ENCODE peak calls at places on chromosome 21, in five cellular contexts. C is cardiac muscle cell, Q is BJ, M is pancreas, X is tibial artery. A is an unnamed sample.

GRCh38 chr21:7951854-7952519 is 2569.4 kb upstream of the TPTE start:
- DNase-seq in M (no peak), X (no peak), C (no peak), Q (no peak), A (no peak)

GRCh38 chr21:20875741-20876140 is 122.5 kb upstream of the NCAM2 start:
- DNase-seq in X (no peak), C (peak; percentile 5), M (no peak), Q (no peak), A (no peak)

GRCh38 chr21:27244356-27244755 is 277.5 kb upstream of the ADAMTS5 start:
- DNase-seq in Q (no peak), C (no peak), M (no peak), X (no peak), A (no peak)

GRCh38 chr21:38261851-38262250 is 5.1 kb downstream of the KCNJ15 start:
- DNase-seq in M (no peak), Q (no peak), X (no peak), C (no peak), A (no peak)

GRCh38 chr21:25039461-25040380 is 567.6 kb downstream of the MRPL39 start:
- DNase-seq in C (peak; percentile 27), M (no peak), Q (no peak), X (no peak), A (no peak)

GRCh38 chr21:27569831-27570230 is 602.9 kb upstream of the ADAMTS5 start:
- DNase-seq in Q (no peak), C (no peak), X (no peak), M (no peak), A (no peak)

GRCh38 chr21:43657355-43658093 is 1.8 kb downstream of the HSF2BP start:
- DNase-seq in X (no peak), C (no peak), M (peak; percentile 74), Q (no peak), A (no peak)

GRCh38 chr21:33473344-33473743 is 6.4 kb downstream of the TMEM50B start:
- DNase-seq in X (no peak), M (no peak), C (no peak), Q (no peak), A (no peak)

GRCh38 chr21:43373387-43374227 is 53.3 kb downstream of the SIK1 start:
- DNase-seq in Q (no peak), X (no peak), M (peak; percentile 42), C (no peak), A (no peak)

GRCh38 chr21:25518491-25518911 is 88.8 kb downstream of the MRPL39 start:
- DNase-seq in X (no peak), C (peak; percentile 68), M (no peak), Q (no peak), A (no peak)

GRCh38 chr21:31489014-31489413 is 145.0 kb upstream of the TIAM1 start:
- DNase-seq in C (no peak), X (no peak), Q (no peak), M (no peak), A (no peak)

GRCh38 chr21:20729376-20729775 is 268.8 kb upstream of the NCAM2 start:
- DNase-seq in Q (no peak), M (no peak), C (no peak), X (no peak), A (no peak)

GRCh38 chr21:25366116-25366515 is 241.2 kb downstream of the MRPL39 start:
- DNase-seq in M (no peak), C (no peak), X (no peak), Q (no peak), A (no peak)

GRCh38 chr21:32321480-32321879 is 22.8 kb downstream of the MRAP start:
- DNase-seq in M (no peak), Q (no peak), C (no peak), X (no peak), A (no peak)

GRCh38 chr21:38303300-38303699 is 46.5 kb downstream of the KCNJ15 start:
- DNase-seq in X (peak; percentile 93), M (no peak), Q (peak; percentile 71), C (no peak), A (no peak)

GRCh38 chr21:43364851-43365424 is 62.0 kb downstream of the SIK1 start:
- DNase-seq in C (peak; percentile 29), X (no peak), Q (no peak), M (peak; percentile 58), A (no peak)

GRCh38 chr21:25385912-25386474 is 221.3 kb downstream of the MRPL39 start:
- DNase-seq in X (no peak), M (peak; percentile 76), Q (no peak), C (peak; percentile 79), A (no peak)

GRCh38 chr21:44496196-44496899 is 41.0 kb downstream of the LRRC3 start:
- DNase-seq in C (no peak), X (no peak), Q (no peak), M (no peak), A (no peak)

GRCh38 chr21:26624983-26625519 is 52.0 kb upstream of the CYYR1 start:
- DNase-seq in X (no peak), C (no peak), Q (no peak), M (peak; percentile 49), A (no peak)

GRCh38 chr21:25133939-25134338 is 473.3 kb downstream of the MRPL39 start:
- DNase-seq in X (no peak), M (no peak), Q (no peak), C (no peak), A (no peak)

GRCh38 chr21:15731243-15731613 is 1.4 kb downstream of the USP25 start:
- DNase-seq in Q (no peak), M (no peak), C (no peak), X (no peak), A (no peak)
- H3K27me3 ChIP-seq in Q (no peaks in the 10 kb centered on the region), M (no peaks in the 10 kb centered on the region), C (no peaks in the 10 kb centered on the region), X (no peaks in the 10 kb centered on the region), A (no peaks in the 10 kb centered on the region)

GRCh38 chr21:45572783-45573451 is 30.7 kb upstream of the SLC19A1 start:
- DNase-seq in M (no peak), Q (no peak), X (no peak), C (no peak), A (no peak)
- H3K4me3 ChIP-seq in M (no peak overlapping the region), Q (no peak overlapping the region), X (no peak overlapping the region), C (no peak overlapping the region), A (no peak overlapping the region)

GRCh38 chr21:42107177-42107880 is 36.2 kb downstream of the UMODL1 start:
- DNase-seq in M (no peak), Q (no peak), X (no peak), C (no peak), A (no peak)
- TF ChIP-seq CTCF in M (no peak), Q (no peak), X (no peak), C (no peak), A (no peak)

GRCh38 chr21:36657999-36658398 is 40.9 kb upstream of the SIM2 start:
- DNase-seq in M (no peak), X (no peak), C (no peak), Q (no peak), A (no peak)

GRCh38 chr21:36654341-36654740 is 44.6 kb upstream of the SIM2 start:
- DNase-seq in C (no peak), X (no peak), M (no peak), Q (no peak), A (peak; percentile 29)

GRCh38 chr21:36658926-36659325 is 40.0 kb upstream of the SIM2 start:
- DNase-seq in X (no peak), C (no peak), Q (no peak), M (no peak), A (no peak)

GRCh38 chr21:36654796-36655325 is 44.1 kb upstream of the SIM2 start:
- DNase-seq in M (no peak), X (no peak), Q (no peak), C (no peak), A (no peak)

DNA sequence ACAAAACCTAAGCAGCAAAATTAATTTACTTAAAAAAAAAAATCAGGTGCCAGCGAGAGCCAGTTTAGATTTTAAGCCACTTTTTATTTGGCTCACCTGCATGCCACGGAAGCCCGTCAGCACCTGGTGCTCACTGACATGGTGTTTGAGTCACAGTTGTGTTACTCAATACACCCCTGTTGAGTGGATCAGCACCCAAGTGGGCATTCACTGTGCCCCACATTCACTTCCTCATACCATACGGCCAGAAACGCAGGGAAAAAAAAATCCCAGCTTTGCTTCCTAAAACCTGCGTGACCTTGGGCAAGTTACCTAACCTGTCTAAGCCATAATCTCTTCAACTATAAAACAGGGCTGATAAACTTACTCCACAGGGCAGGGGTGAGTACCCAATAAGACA is 42.8 kb upstream of the SIM2 start:
- DNase-seq in Q (no peak), C (no peak), M (no peak), X (no peak), A (no peak)
- H3K27me3 ChIP-seq in Q (peaks cover 8% of the 10 kb centered on the region), C (no peaks in the 10 kb centered on the region), M (no peaks in the 10 kb centered on the region), X (peaks cover 41% of the 10 kb centered on the region), A (peaks cover 10% of the 10 kb centered on the region)

DNA sequence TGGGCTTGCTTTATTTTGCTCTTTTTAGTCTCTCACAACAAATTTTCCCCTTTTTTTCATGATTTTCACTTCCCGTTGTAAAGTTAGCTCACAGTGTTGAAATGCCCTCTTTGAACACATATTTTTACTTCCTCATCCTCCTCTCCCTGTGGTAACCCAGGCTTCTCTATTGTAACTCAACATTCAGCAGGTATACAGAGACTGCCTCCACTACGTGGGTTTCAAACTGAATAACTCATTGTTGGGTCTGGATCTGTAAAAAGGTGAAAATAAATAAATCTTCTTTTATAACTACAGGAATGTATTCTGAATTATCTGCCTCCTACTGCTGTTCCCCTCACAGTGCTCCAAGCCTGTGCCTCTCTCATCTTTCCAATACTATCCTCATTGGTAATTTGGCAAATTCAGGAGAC is 166.4 kb downstream of the RUNX1 start:
- DNase-seq in X (no peak), Q (no peak), M (no peak), C (no peak), A (no peak)
- H3K4me3 ChIP-seq in X (peak overlapping the region; percentile 66), Q (peak overlapping the region; percentile 97), M (peak overlapping the region; percentile 1), C (no peak overlapping the region), A (no peak overlapping the region)

GRCh38 chr21:42361286-42361685 is 5.0 kb downstream of the TFF1 start:
- DNase-seq in M (no peak), Q (no peak), C (no peak), X (no peak), A (no peak)

GRCh38 chr21:42358937-42359336 is 7.4 kb downstream of the TFF1 start:
- DNase-seq in Q (no peak), X (no peak), M (no peak), C (no peak), A (no peak)

GRCh38 chr21:42358261-42358660 is 7.5 kb upstream of the TFF2 start:
- DNase-seq in M (no peak), C (no peak), Q (no peak), X (no peak), A (no peak)

GRCh38 chr21:42362198-42362597 is 4.1 kb downstream of the TFF1 start:
- DNase-seq in Q (no peak), X (no peak), M (no peak), C (no peak), A (no peak)

DNA sequence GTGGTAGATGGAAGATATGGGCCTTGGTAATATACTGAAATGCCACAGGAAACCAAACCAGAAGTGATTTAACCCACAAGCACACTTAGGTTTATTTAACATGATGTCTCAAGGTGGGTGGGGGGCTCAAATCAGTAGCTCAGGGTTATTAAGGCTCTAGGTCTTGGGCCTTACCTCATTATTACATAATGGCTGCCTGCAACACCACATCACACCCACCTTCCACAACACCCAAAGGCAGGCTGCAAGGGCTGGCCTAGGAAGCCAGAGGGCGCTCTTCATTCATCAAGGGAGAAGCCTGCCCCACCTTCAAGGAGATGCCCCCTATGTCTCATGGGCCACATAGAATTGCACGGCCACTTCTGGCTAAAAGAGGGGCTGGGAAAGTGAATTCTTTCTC is 6.0 kb downstream of the TFF1 start:
- DNase-seq in M (no peak), X (no peak), C (no peak), Q (no peak), A (no peak)
- TF ChIP-seq CTCF in M (no peak), X (no peak), C (no peak), Q (no peak), A (no peak)

GRCh38 chr21:37045139-37045538 is 27.7 kb downstream of the PIGP start:
- DNase-seq in C (no peak), X (no peak), Q (no peak), M (no peak), A (no peak)
- H3K27me3 ChIP-seq in C (no peaks in the 10 kb centered on the region), X (peaks cover 6% of the 10 kb centered on the region), Q (peaks cover 1% of the 10 kb centered on the region), M (no peaks in the 10 kb centered on the region), A (no peaks in the 10 kb centered on the region)

A was measured in dorsolateral prefrontal cortex.